ENCODE peak calls at places on chromosomes 12 and 14, in ten cellular contexts. R is pons; Q is NCI-H1694 treated with DMSO at 0.1 percent for 48 hours; F is ecto neural progenitor cell; E is SK-N-MC; Y is MM.1S; O is stimulated activated CD4-positive, alpha-beta T cell treated with anti-CD3 and anti-CD28 coated beads, Interleukin-12 subunit alpha, Interleukin-12 subunit beta, amount 100 ng/mL, for 48 hours; T is lower leg skin; J is ELF-1; M is fibroblast of lung. U is an unnamed sample.

GRCh38 chr12:49260165-49260564 is 4.7 kb upstream of the TUBA1C start:
- DNase-seq in Y (no peak), J (no peak), R (no peak), O (no peak), M (peak), E (no peak), T (no peak), Q (no peak), F (no peak), U (peak)

GRCh38 chr14:56569174-56569573 is 10.4 kb upstream of the TMEM260 start:
- DNase-seq in F (no peak), Q (no peak), T (no peak), O (no peak), Y (no peak), R (no peak), J (no peak), E (no peak), M (no peak), U (no peak)

GRCh38 chr12:26750531-26751171 is 82.3 kb downstream of the ITPR2 start:
- DNase-seq in J (no peak), Q (no peak), Y (no peak), E (no peak), R (no peak), T (no peak), O (no peak), M (no peak), F (no peak), U (no peak)

GRCh38 chr12:13036881-13037280 is 7.3 kb upstream of the FAM234B start:
- DNase-seq in R (no peak), O (no peak), M (no peak), F (no peak), J (no peak), E (no peak), Q (no peak), T (no peak), Y (no peak), U (no peak)

GRCh38 chr12:76340680-76341435 is 7.4 kb downstream of the BBS10 start:
- DNase-seq in Y (no peak), Q (no peak), E (no peak), T (no peak), F (no peak), O (no peak), R (peak), J (no peak), M (no peak), U (no peak)

GRCh38 chr12:21656931-21657335 is 709 bp downstream of the LDHB start:
- DNase-seq in R (peak), Q (peak), T (peak), Y (peak), O (peak), F (peak), E (no peak), M (peak), J (peak), U (peak)

GRCh38 chr12:39878753-39879152 is 227.1 kb downstream of the SLC2A13 start:
- DNase-seq in J (no peak), Q (no peak), O (no peak), E (no peak), M (no peak), F (no peak), R (no peak), T (no peak), Y (no peak), U (no peak)

GRCh38 chr14:104388631-104389325 is 190.8 kb upstream of the C14orf180 start:
- DNase-seq in M (no peak), R (no peak), Q (no peak), F (peak), T (no peak), E (no peak), O (no peak), J (no peak), Y (no peak), U (no peak)

GRCh38 chr14:37585971-37586759 is 8.9 kb downstream of the FOXA1 start:
- DNase-seq in J (peak), Y (no peak), T (no peak), F (no peak), R (no peak), O (no peak), E (no peak), M (no peak), Q (no peak), U (no peak)

GRCh38 chr12:19553177-19553576 is 113.9 kb downstream of the AEBP2 start:
- DNase-seq in R (no peak), M (no peak), O (no peak), F (no peak), Q (peak), T (no peak), E (no peak), J (no peak), Y (no peak), U (no peak)

GRCh38 chr12:22409071-22409951 is 74.8 kb upstream of the ST8SIA1 start:
- DNase-seq in J (no peak), F (no peak), Y (no peak), T (no peak), E (peak), R (no peak), M (no peak), O (peak), Q (no peak), U (no peak)

GRCh38 chr14:55136241-55136640 is 7.2 kb downstream of the LGALS3 start:
- DNase-seq in F (no peak), T (no peak), O (no peak), R (no peak), E (no peak), Q (no peak), Y (no peak), J (no peak), M (peak), U (peak)

GRCh38 chr14:55353686-55354467 is 57.8 kb downstream of the ATG14 start:
- DNase-seq in O (no peak), M (no peak), F (no peak), Y (no peak), E (no peak), R (no peak), Q (no peak), J (peak), T (no peak), U (no peak)

GRCh38 chr12:26937863-26938659 is at the start of the genes FGFR1OP2 and INTS13:
- DNase-seq in F (peak), O (peak), E (peak), J (peak), Y (peak), M (peak), T (peak), R (peak), Q (peak), U (peak)

GRCh38 chr12:109767991-109768900 is 54.6 kb downstream of the FAM222A start:
- DNase-seq in E (no peak), R (no peak), F (peak), M (no peak), J (no peak), Y (no peak), O (no peak), Q (no peak), T (no peak), U (no peak)

GRCh38 chr12:105672576-105672975 is 342.1 kb downstream of the C12orf75 start:
- DNase-seq in F (no peak), M (no peak), R (no peak), E (no peak), Y (no peak), O (no peak), T (peak), J (no peak), Q (no peak), U (no peak)

GRCh38 chr14:99781853-99782610 is 11.2 kb upstream of the EML1 start:
- DNase-seq in M (no peak), F (no peak), T (no peak), J (no peak), R (no peak), Y (no peak), E (no peak), O (no peak), Q (no peak), U (no peak)

GRCh38 chr14:79576434-79576833 is 634.9 kb downstream of the DIO2 start:
- DNase-seq in Q (no peak), J (no peak), M (peak), Y (no peak), R (peak), E (no peak), O (no peak), F (no peak), T (no peak), U (no peak)

GRCh38 chr14:52175982-52176502 is 91.5 kb upstream of the PTGDR start:
- DNase-seq in J (no peak), O (no peak), Y (peak), T (no peak), Q (no peak), E (no peak), F (no peak), R (no peak), M (no peak), U (no peak)

GRCh38 chr12:130480231-130480630 is 142.5 kb downstream of the PIWIL1 start:
- DNase-seq in T (no peak), O (no peak), R (no peak), J (no peak), Y (no peak), F (no peak), Q (no peak), E (no peak), M (no peak), U (no peak)

GRCh38 chr12:70151993-70152392 is 91.2 kb upstream of the CNOT2 start:
- DNase-seq in T (no peak), J (no peak), R (no peak), E (no peak), O (no peak), M (no peak), F (no peak), Y (no peak), Q (no peak), U (no peak)

GRCh38 chr14:23364604-23365352 is at the start of gene EFS:
- DNase-seq in J (no peak), E (no peak), Y (no peak), F (peak), R (no peak), M (peak), Q (peak), T (peak), O (no peak), U (no peak)

GRCh38 chr14:89027097-89027740 is 202.8 kb downstream of the TTC8 start:
- DNase-seq in M (peak), J (peak), Q (no peak), Y (peak), E (no peak), O (peak), F (peak), R (peak), T (no peak), U (no peak)

GRCh38 chr12:108346022-108346633 is 7.0 kb upstream of the CMKLR1 start:
- DNase-seq in F (no peak), E (no peak), J (no peak), M (no peak), R (no peak), Q (no peak), Y (no peak), T (no peak), O (no peak), U (no peak)

GRCh38 chr12:12999276-12999958 is 648 bp downstream of the HEBP1 start:
- DNase-seq in Y (no peak), J (no peak), M (peak), R (no peak), F (no peak), O (no peak), T (peak), Q (no peak), E (no peak), U (no peak)

GRCh38 chr14:47278233-47278842 is 397.1 kb downstream of the MDGA2 start:
- DNase-seq in E (no peak), T (no peak), R (peak), J (peak), F (peak), M (peak), Q (peak), Y (peak), O (peak), U (peak)

GRCh38 chr14:62143235-62143634 is 381.0 kb downstream of the SNAPC1 start:
- DNase-seq in J (no peak), Q (no peak), O (no peak), F (no peak), Y (no peak), T (no peak), E (no peak), M (peak), R (peak), U (peak)

GRCh38 chr12:28777603-28778365 is 371.3 kb upstream of the FAR2 start:
- DNase-seq in J (no peak), Y (peak), R (no peak), O (no peak), M (no peak), Q (no peak), F (no peak), T (no peak), E (no peak), U (no peak)

GRCh38 chr12:229441-230191 is 15.7 kb upstream of the SLC6A12 start:
- DNase-seq in M (no peak), Q (no peak), F (peak), T (no peak), O (no peak), R (no peak), J (no peak), Y (no peak), E (no peak), U (no peak)

GRCh38 chr14:50529288-50530179 is 2.8 kb downstream of the MAP4K5 start:
- DNase-seq in E (no peak), Q (no peak), O (no peak), T (no peak), F (no peak), J (no peak), Y (no peak), M (peak), R (no peak), U (peak)

GRCh38 chr14:80930836-80931389 is 10.6 kb downstream of the CEP128 start:
- DNase-seq in Y (peak), M (peak), Q (no peak), J (no peak), T (no peak), F (no peak), R (no peak), E (no peak), O (peak), U (peak)

GRCh38 chr14:74035556-74035955 is 16.4 kb downstream of the BBOF1 start:
- DNase-seq in M (peak), J (no peak), Q (no peak), F (no peak), O (no peak), T (no peak), Y (no peak), E (no peak), R (no peak), U (peak)